ENCODE peak calls at places on chromosome 22, in five cellular contexts. Y is tibial artery, B is kidney epithelial cell, Q is GM23338, N is adipocyte. X is an unnamed sample.

GRCh38 chr22:37492428-37493344 is 6.5 kb upstream of the MFNG start:
- DNase-seq in B (no peak), Y (no peak), N (peak; percentile 49), Q (peak; percentile 86), X (no peak)

GRCh38 chr22:29071261-29072045 is 1.4 kb upstream of the KREMEN1 start:
- DNase-seq in N (peak; percentile 49), Y (no peak), Q (peak; percentile 91), B (no peak), X (peak; percentile 65)

GRCh38 chr22:50728523-50728931 is 9.5 kb upstream of the ACR start:
- DNase-seq in Y (no peak), Q (no peak), B (no peak), N (no peak), X (no peak)

GRCh38 chr22:49323751-49324415 is 503.8 kb downstream of the BRD1 start:
- DNase-seq in Y (no peak), Q (no peak), B (no peak), N (no peak), X (no peak)

GRCh38 chr22:20401376-20402020 is 7.5 kb downstream of the ZNF74 start:
- DNase-seq in Y (peak; percentile 43), N (no peak), Q (no peak), B (no peak), X (no peak)

GRCh38 chr22:43633631-43634030 is 178.5 kb downstream of the EFCAB6 start:
- DNase-seq in B (no peak), Y (no peak), Q (no peak), N (no peak), X (no peak)

GRCh38 chr22:25064894-25065560 is 112.5 kb downstream of the KIAA1671 start:
- DNase-seq in N (no peak), B (no peak), Q (no peak), Y (peak; percentile 75), X (no peak)

GRCh38 chr22:50398698-50399648 is 55.8 kb downstream of the PPP6R2 start:
- DNase-seq in Q (no peak), B (no peak), N (no peak), Y (no peak), X (no peak)

GRCh38 chr22:20108757-20109230 is 7.1 kb upstream of the RANBP1 start:
- DNase-seq in Q (no peak), N (no peak), B (no peak), Y (no peak), X (no peak)

GRCh38 chr22:35739642-35740041 is 22.0 kb downstream of the APOL5 start:
- DNase-seq in Q (peak; percentile 50), Y (peak; percentile 77), N (no peak), B (no peak), X (no peak)

GRCh38 chr22:28297504-28297903 is 378.4 kb upstream of the PITPNB start:
- DNase-seq in B (no peak), N (no peak), Y (no peak), Q (no peak), X (peak; percentile 24)

GRCh38 chr22:19818264-19819208 is 36.1 kb downstream of the GNB1L start:
- DNase-seq in N (no peak), Y (peak; percentile 58), Q (no peak), B (no peak), X (no peak)

GRCh38 chr22:47591016-47591415 is 828.6 kb downstream of the TBC1D22A start:
- DNase-seq in Y (peak; percentile 33), N (no peak), Q (no peak), B (no peak), X (no peak)

GRCh38 chr22:50044485-50045143 is 13.5 kb downstream of the TTLL8 start:
- DNase-seq in B (no peak), N (no peak), Y (no peak), Q (no peak), X (no peak)

GRCh38 chr22:19666663-19667593 is 47.4 kb upstream of the SEPTIN5 start:
- DNase-seq in Q (no peak), B (no peak), Y (no peak), N (peak; percentile 75), X (no peak)

GRCh38 chr22:38016182-38017078 is 32.1 kb upstream of the SOX10 start:
- DNase-seq in Y (no peak), N (no peak), B (no peak), Q (peak; percentile 70), X (no peak)

GRCh38 chr22:26161746-26162145 is 7.5 kb upstream of the SEZ6L start:
- DNase-seq in Y (no peak), B (no peak), N (no peak), Q (no peak), X (no peak)

GRCh38 chr22:46058591-46059519 is 81.9 kb upstream of the WNT7B start:
- DNase-seq in N (peak; percentile 48), Y (peak; percentile 68), Q (no peak), B (no peak), X (no peak)

GRCh38 chr22:46055851-46056168 is 78.8 kb upstream of the WNT7B start:
- DNase-seq in B (no peak), Q (no peak), Y (no peak), N (no peak), X (no peak)

GRCh38 chr22:46057762-46058420 is 80.9 kb upstream of the WNT7B start:
- DNase-seq in Y (peak; percentile 86), N (peak; percentile 83), Q (no peak), B (no peak), X (peak; percentile 50)

GRCh38 chr22:46056169-46057041 is 79.4 kb upstream of the WNT7B start:
- DNase-seq in Y (peak; percentile 76), B (no peak), Q (no peak), N (peak; percentile 67), X (no peak)

DNA sequence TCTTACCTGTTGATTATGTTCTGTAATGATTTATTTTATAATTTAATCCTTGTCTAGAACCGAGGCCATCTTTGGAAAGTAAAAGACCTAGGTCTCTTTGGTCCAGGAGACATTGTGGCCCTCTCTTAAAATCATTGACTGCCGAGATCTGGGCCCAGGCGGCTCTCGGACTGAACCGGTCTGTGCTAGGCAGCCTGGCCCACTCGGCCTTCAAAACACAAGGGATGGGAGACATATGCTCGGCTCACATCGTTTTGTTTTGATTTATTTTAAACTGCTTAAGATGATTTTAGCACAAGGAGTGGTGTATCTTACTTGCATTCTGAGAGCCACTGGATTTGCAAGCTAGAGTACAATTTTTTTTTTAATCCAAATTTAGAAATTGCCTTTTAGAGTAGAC is 80.2 kb upstream of the WNT7B start:
- DNase-seq in Q (no peak), Y (peak; percentile 70), B (no peak), N (peak; percentile 60), X (no peak)
- H3K4me3 ChIP-seq in Q (no peak overlapping the region), Y (peak overlapping the region; percentile 96), B (no peak overlapping the region), N (peak overlapping the region; percentile 87), X (no peak overlapping the region)

GRCh38 chr22:45211848-45212247 is 28.8 kb downstream of the KIAA0930 start:
- DNase-seq in B (no peak), N (no peak), Q (no peak), Y (no peak), X (no peak)
- H3K4me3 ChIP-seq in B (no peak overlapping the region), N (peak overlapping the region; percentile 81), Q (no peak overlapping the region), Y (peak overlapping the region; percentile 43), X (no peak overlapping the region)

DNA sequence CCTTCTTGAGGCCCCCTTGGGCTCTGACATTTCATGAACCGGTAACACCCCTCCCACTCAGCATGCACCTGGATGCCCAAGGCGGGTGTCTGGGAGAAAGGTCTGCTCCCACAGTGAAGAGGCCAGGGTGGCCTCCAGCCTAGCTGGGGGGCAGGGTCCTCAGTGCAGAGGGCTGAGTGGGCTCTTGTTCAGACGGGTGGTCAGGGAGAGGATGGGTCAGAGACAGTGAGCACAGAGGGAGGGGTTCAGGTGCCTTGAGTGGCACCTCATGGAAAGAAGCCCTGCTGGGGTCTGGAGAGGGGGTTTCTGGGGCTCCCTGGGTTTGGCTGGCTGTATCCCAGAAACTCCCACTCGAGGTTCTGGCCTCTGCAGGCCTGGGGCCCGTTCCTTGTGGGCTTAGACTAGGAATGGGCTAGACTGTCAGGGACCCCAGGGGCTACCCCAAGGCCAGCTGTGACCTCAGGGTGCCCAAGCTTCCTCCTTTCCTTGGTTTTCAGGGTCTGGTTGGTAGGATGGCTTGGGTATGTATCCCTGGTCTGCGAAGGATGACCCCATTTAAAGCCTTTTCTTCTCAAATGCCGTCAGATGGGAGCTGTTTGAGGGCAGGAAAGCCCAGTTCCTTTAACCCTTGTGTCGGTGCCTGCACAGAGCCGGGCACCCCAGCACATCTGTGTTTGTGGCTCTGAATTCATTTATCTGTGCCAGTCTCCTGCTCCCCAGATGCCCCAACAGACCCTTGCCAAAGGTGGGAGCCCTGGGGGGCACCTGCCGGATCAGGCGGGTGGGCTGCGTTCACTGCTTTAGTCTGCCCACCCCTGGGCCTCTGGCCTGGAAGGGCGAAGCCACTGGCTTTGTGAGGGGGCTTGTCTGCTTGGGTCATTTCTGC is 1.3 kb downstream of the SYNGR1 start:
- DNase-seq in B (no peak), Y (no peak), N (no peak), Q (no peak), X (no peak)
- H3K4me3 ChIP-seq in B (no peak overlapping the region), Y (no peak overlapping the region), N (peak overlapping the region; percentile 82), Q (peak overlapping the region; percentile 79), X (no peak overlapping the region)

GRCh38 chr22:41557401-41558240 is 3.2 kb upstream of the CSDC2 start:
- DNase-seq in N (peak; percentile 89), B (no peak), Y (peak; percentile 91), Q (peak; percentile 57), X (no peak)
- H3K4me3 ChIP-seq in N (no peak overlapping the region), B (no peak overlapping the region), Y (no peak overlapping the region), Q (no peak overlapping the region), X (no peak overlapping the region)